ENCODE peak calls at places on chromosomes 11 and 22, in seven cellular contexts. One of them, this sample, is unnamed.

GRCh38 chr22:19149047-19149883 is 827 bp downstream of the GSC2 start:
- DNase-seq in mammary epithelial cell: peak; percentile 42
- DNase-seq in foreskin fibroblast: peak; percentile 35
- DNase-seq in cardiac muscle cell: peak; percentile 8
- DNase-seq in AG10803: no peak
- DNase-seq in sigmoid colon: no peak
- DNase-seq in heart right ventricle: no peak
- DNase-seq in this sample: peak; percentile 12

GRCh38 chr22:43520632-43521039 is 108.8 kb downstream of the MPPED1 start:
- DNase-seq in AG10803: no peak
- DNase-seq in heart right ventricle: no peak
- DNase-seq in cardiac muscle cell: no peak
- DNase-seq in sigmoid colon: no peak
- DNase-seq in foreskin fibroblast: no peak
- DNase-seq in mammary epithelial cell: peak; percentile 35
- DNase-seq in this sample: no peak

GRCh38 chr11:73980001-73980960 is 2.4 kb downstream of the UCP2 start:
- DNase-seq in AG10803: peak; percentile 20
- DNase-seq in mammary epithelial cell: peak; percentile 26
- DNase-seq in heart right ventricle: peak; percentile 22
- DNase-seq in sigmoid colon: peak; percentile 63
- DNase-seq in cardiac muscle cell: no peak
- DNase-seq in foreskin fibroblast: peak; percentile 48
- DNase-seq in this sample: no peak

GRCh38 chr22:24716602-24717001 is 57.9 kb downstream of the PIWIL3 start:
- DNase-seq in AG10803: no peak
- DNase-seq in mammary epithelial cell: no peak
- DNase-seq in sigmoid colon: no peak
- DNase-seq in foreskin fibroblast: no peak
- DNase-seq in heart right ventricle: no peak
- DNase-seq in cardiac muscle cell: no peak
- DNase-seq in this sample: no peak

GRCh38 chr11:96127596-96127959 is 203.7 kb upstream of the MTMR2 start:
- DNase-seq in foreskin fibroblast: peak; percentile 35
- DNase-seq in AG10803: peak; percentile 58
- DNase-seq in sigmoid colon: no peak
- DNase-seq in cardiac muscle cell: no peak
- DNase-seq in heart right ventricle: no peak
- DNase-seq in mammary epithelial cell: no peak
- DNase-seq in this sample: no peak

GRCh38 chr11:45102810-45103621 is 43.4 kb upstream of the PRDM11 start:
- DNase-seq in cardiac muscle cell: peak; percentile 75
- DNase-seq in heart right ventricle: peak; percentile 62
- DNase-seq in AG10803: peak; percentile 84
- DNase-seq in foreskin fibroblast: peak; percentile 85
- DNase-seq in sigmoid colon: peak; percentile 81
- DNase-seq in mammary epithelial cell: peak; percentile 63
- DNase-seq in this sample: peak; percentile 91

GRCh38 chr11:57900315-57900714 is 123.4 kb upstream of the OR9Q1 start:
- DNase-seq in cardiac muscle cell: no peak
- DNase-seq in mammary epithelial cell: peak; percentile 80
- DNase-seq in heart right ventricle: no peak
- DNase-seq in foreskin fibroblast: no peak
- DNase-seq in sigmoid colon: no peak
- DNase-seq in AG10803: no peak
- DNase-seq in this sample: no peak

GRCh38 chr11:71488086-71488967 is 35.3 kb downstream of the NADSYN1 start:
- DNase-seq in AG10803: no peak
- DNase-seq in mammary epithelial cell: peak; percentile 78
- DNase-seq in heart right ventricle: peak; percentile 21
- DNase-seq in foreskin fibroblast: peak; percentile 52
- DNase-seq in cardiac muscle cell: peak; percentile 44
- DNase-seq in sigmoid colon: peak; percentile 25
- DNase-seq in this sample: no peak

GRCh38 chr11:46288451-46288850 is 11.0 kb downstream of the CREB3L1 start:
- DNase-seq in sigmoid colon: no peak
- DNase-seq in foreskin fibroblast: no peak
- DNase-seq in mammary epithelial cell: no peak
- DNase-seq in cardiac muscle cell: no peak
- DNase-seq in heart right ventricle: no peak
- DNase-seq in AG10803: no peak
- DNase-seq in this sample: no peak

GRCh38 chr11:130383363-130384168 is 44.8 kb downstream of the ADAMTS8 start:
- DNase-seq in mammary epithelial cell: peak; percentile 17
- DNase-seq in sigmoid colon: no peak
- DNase-seq in heart right ventricle: no peak
- DNase-seq in foreskin fibroblast: peak; percentile 49
- DNase-seq in AG10803: peak; percentile 75
- DNase-seq in cardiac muscle cell: peak; percentile 41
- DNase-seq in this sample: peak; percentile 90

GRCh38 chr11:111719379-111719778 is 46.8 kb downstream of the PPP2R1B start:
- DNase-seq in sigmoid colon: no peak
- DNase-seq in foreskin fibroblast: peak; percentile 33
- DNase-seq in mammary epithelial cell: peak; percentile 37
- DNase-seq in heart right ventricle: no peak
- DNase-seq in cardiac muscle cell: no peak
- DNase-seq in AG10803: peak; percentile 13
- DNase-seq in this sample: peak; percentile 64

GRCh38 chr11:48081151-48082010 is 101.0 kb downstream of the PTPRJ start:
- DNase-seq in foreskin fibroblast: peak; percentile 71
- DNase-seq in AG10803: peak; percentile 93
- DNase-seq in cardiac muscle cell: no peak
- DNase-seq in mammary epithelial cell: peak; percentile 76
- DNase-seq in heart right ventricle: peak; percentile 76
- DNase-seq in sigmoid colon: peak; percentile 78
- DNase-seq in this sample: peak; percentile 76

GRCh38 chr11:61828629-61829407 is 718 bp downstream of the FADS2 start:
- DNase-seq in heart right ventricle: peak; percentile 56
- DNase-seq in mammary epithelial cell: peak; percentile 7
- DNase-seq in foreskin fibroblast: peak; percentile 66
- DNase-seq in sigmoid colon: peak; percentile 74
- DNase-seq in AG10803: peak; percentile 24
- DNase-seq in cardiac muscle cell: peak; percentile 68
- DNase-seq in this sample: peak; percentile 18

GRCh38 chr11:67275606-67276409 is 9.5 kb downstream of the GRK2 start:
- DNase-seq in sigmoid colon: peak; percentile 59
- DNase-seq in cardiac muscle cell: no peak
- DNase-seq in foreskin fibroblast: no peak
- DNase-seq in heart right ventricle: no peak
- DNase-seq in AG10803: no peak
- DNase-seq in mammary epithelial cell: no peak
- DNase-seq in this sample: no peak

GRCh38 chr11:124934862-124935547 is 842 bp downstream of the HEPACAM start:
- DNase-seq in cardiac muscle cell: no peak
- DNase-seq in heart right ventricle: no peak
- DNase-seq in AG10803: peak; percentile 86
- DNase-seq in mammary epithelial cell: peak; percentile 46
- DNase-seq in sigmoid colon: no peak
- DNase-seq in foreskin fibroblast: peak; percentile 90
- DNase-seq in this sample: peak; percentile 90

GRCh38 chr22:48700566-48701295 is 1126.9 kb downstream of the BRD1 start:
- DNase-seq in sigmoid colon: no peak
- DNase-seq in foreskin fibroblast: no peak
- DNase-seq in mammary epithelial cell: no peak
- DNase-seq in heart right ventricle: no peak
- DNase-seq in AG10803: no peak
- DNase-seq in cardiac muscle cell: no peak
- DNase-seq in this sample: no peak

GRCh38 chr11:105219269-105219668 is 79.7 kb upstream of the CARD18 start:
- DNase-seq in foreskin fibroblast: no peak
- DNase-seq in sigmoid colon: no peak
- DNase-seq in heart right ventricle: no peak
- DNase-seq in mammary epithelial cell: no peak
- DNase-seq in cardiac muscle cell: no peak
- DNase-seq in AG10803: no peak
- DNase-seq in this sample: no peak
- TF ChIP-seq CTCF in foreskin fibroblast: no peak
- TF ChIP-seq CTCF in sigmoid colon: no peak
- TF ChIP-seq CTCF in heart right ventricle: no peak
- TF ChIP-seq CTCF in mammary epithelial cell: no peak
- TF ChIP-seq CTCF in cardiac muscle cell: no peak
- TF ChIP-seq CTCF in AG10803: no peak
- TF ChIP-seq CTCF in this sample: no peak

GRCh38 chr11:97514446-97514845 is 1124.6 kb downstream of the JRKL start:
- DNase-seq in mammary epithelial cell: no peak
- DNase-seq in cardiac muscle cell: peak; percentile 6
- DNase-seq in foreskin fibroblast: no peak
- DNase-seq in AG10803: no peak
- DNase-seq in heart right ventricle: no peak
- DNase-seq in sigmoid colon: no peak
- DNase-seq in this sample: no peak

DNA sequence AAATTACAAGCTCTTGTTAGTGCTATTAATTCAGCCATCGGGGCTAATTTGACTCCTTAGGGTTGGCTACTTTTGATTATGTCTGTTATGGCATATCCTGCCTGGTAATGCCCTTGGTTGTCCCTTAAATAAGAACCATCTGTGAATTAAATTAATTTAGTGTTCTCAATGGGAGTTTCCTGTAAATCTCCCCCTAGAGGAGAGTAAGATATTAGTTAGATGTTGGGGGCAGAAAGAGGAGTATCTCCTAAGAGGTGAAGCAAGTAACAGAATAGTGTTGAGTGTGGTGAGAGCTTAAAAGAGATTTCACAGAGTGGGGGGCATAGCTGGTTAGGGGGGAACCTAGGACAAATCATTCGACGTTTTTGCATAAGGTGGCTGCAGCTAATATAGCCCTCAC is 1126.9 kb downstream of the JRKL start:
- DNase-seq in mammary epithelial cell: no peak
- DNase-seq in foreskin fibroblast: no peak
- DNase-seq in heart right ventricle: no peak
- DNase-seq in AG10803: no peak
- DNase-seq in sigmoid colon: no peak
- DNase-seq in cardiac muscle cell: no peak
- DNase-seq in this sample: no peak
- TF ChIP-seq CTCF in mammary epithelial cell: no peak
- TF ChIP-seq CTCF in foreskin fibroblast: no peak
- TF ChIP-seq CTCF in heart right ventricle: no peak
- TF ChIP-seq CTCF in AG10803: no peak
- TF ChIP-seq CTCF in sigmoid colon: no peak
- TF ChIP-seq CTCF in cardiac muscle cell: no peak
- TF ChIP-seq CTCF in this sample: no peak

DNA sequence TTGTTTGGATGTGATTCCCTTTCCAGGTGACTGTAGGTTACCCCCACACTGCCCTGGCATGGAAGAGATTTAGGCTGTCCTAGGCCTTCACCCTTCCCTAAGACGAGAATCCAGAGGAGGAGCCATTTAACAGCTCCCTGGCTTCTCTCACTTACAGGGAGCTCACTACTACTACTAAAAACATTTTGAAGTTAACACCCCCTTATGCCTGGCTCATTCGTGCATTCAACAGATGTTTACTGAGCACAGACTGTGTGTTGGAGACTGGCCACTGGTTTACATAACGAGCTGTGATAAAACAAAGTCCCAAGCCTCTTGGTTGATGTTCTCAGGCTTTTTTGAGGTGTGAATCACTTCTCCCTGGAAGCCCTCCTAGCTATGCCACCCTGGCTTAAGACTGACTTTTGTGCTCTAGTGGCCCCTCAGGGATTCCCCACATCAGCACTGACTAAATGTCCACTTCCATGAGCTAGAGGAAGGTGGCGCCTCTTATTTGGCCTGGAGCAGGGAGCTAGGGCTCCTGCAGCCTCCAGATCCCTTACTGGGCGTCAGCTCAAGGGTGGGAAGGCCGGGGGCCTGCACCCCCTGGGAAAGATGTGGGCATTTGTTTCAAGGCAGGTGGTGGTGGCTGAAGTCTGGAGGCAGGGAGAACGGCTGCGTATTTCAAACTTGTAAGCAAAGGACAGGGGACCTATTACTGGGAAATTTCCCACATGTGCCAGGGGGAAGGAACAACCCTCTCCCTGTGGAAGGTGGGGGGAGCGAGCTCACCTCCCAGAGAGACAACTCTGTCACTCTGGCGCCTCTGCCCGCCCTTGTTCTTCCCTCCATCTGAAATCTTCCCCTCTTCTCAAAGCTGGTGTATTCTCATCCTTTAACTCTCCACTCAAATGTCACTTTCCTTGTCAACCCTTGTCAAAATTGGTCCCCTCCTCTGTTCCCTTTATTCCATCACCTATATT is 19.4 kb upstream of the MALAT1 start:
- DNase-seq in mammary epithelial cell: peak; percentile 72
- DNase-seq in heart right ventricle: peak; percentile 81
- DNase-seq in AG10803: peak; percentile 98
- DNase-seq in foreskin fibroblast: peak; percentile 87
- DNase-seq in cardiac muscle cell: no peak
- DNase-seq in sigmoid colon: peak; percentile 95
- DNase-seq in this sample: peak; percentile 98
- TF ChIP-seq CTCF in mammary epithelial cell: peak; percentile 27
- TF ChIP-seq CTCF in heart right ventricle: peak; percentile 38
- TF ChIP-seq CTCF in AG10803: peak; percentile 58
- TF ChIP-seq CTCF in foreskin fibroblast: peak; percentile 34
- TF ChIP-seq CTCF in cardiac muscle cell: peak; percentile 43
- TF ChIP-seq CTCF in sigmoid colon: peak; percentile 42
- TF ChIP-seq CTCF in this sample: peak; percentile 54

GRCh38 chr11:133809525-133810178 is 35.7 kb downstream of the SPATA19 start:
- DNase-seq in mammary epithelial cell: no peak
- DNase-seq in foreskin fibroblast: no peak
- DNase-seq in heart right ventricle: peak; percentile 23
- DNase-seq in AG10803: no peak
- DNase-seq in sigmoid colon: no peak
- DNase-seq in cardiac muscle cell: no peak
- DNase-seq in this sample: no peak
- TF ChIP-seq CTCF in mammary epithelial cell: no peak
- TF ChIP-seq CTCF in foreskin fibroblast: no peak
- TF ChIP-seq CTCF in heart right ventricle: no peak
- TF ChIP-seq CTCF in AG10803: no peak
- TF ChIP-seq CTCF in sigmoid colon: no peak
- TF ChIP-seq CTCF in cardiac muscle cell: no peak
- TF ChIP-seq CTCF in this sample: no peak

GRCh38 chr11:14374922-14375630 is 16.1 kb upstream of the RRAS2 start:
- DNase-seq in mammary epithelial cell: no peak
- DNase-seq in AG10803: no peak
- DNase-seq in foreskin fibroblast: no peak
- DNase-seq in cardiac muscle cell: no peak
- DNase-seq in sigmoid colon: no peak
- DNase-seq in heart right ventricle: no peak
- DNase-seq in this sample: no peak
- TF ChIP-seq CTCF in mammary epithelial cell: peak; percentile 15
- TF ChIP-seq CTCF in AG10803: no peak
- TF ChIP-seq CTCF in foreskin fibroblast: peak; percentile 15
- TF ChIP-seq CTCF in cardiac muscle cell: peak; percentile 12
- TF ChIP-seq CTCF in sigmoid colon: no peak
- TF ChIP-seq CTCF in heart right ventricle: no peak
- TF ChIP-seq CTCF in this sample: peak; percentile 23